ENCODE peak calls at places on chromosomes 13 and 19, in ten cellular contexts. K, F, I, U, V, X, J, L, A and Q are unnamed samples.

GRCh38 chr13:36432106-36432544 is at the start of gene CCNA1:
- DNase-seq in K (no peak), F (peak; percentile 51), I (peak; percentile 24), U (peak; percentile 19), V (peak; percentile 93), X (no peak), J (peak; percentile 39), L (no peak), A (peak; percentile 40), Q (no peak)

GRCh38 chr13:114143806-114144605 is 11.6 kb upstream of the RASA3 start:
- DNase-seq in K (no peak), F (peak; percentile 54), I (no peak), U (no peak), V (peak; percentile 52), X (no peak), J (no peak), L (no peak), A (peak; percentile 23), Q (no peak)

GRCh38 chr13:67769063-67769986 is 539.2 kb upstream of the PCDH9 start:
- DNase-seq in K (no peak), F (no peak), I (no peak), U (no peak), V (peak; percentile 53), X (no peak), J (no peak), L (no peak), A (no peak), Q (no peak)

GRCh38 chr19:35596366-35596999 is 10.5 kb downstream of the PMIS2 start:
- DNase-seq in K (no peak), F (peak; percentile 59), I (no peak), U (no peak), V (no peak), X (no peak), J (no peak), L (no peak), A (no peak), Q (no peak)

GRCh38 chr13:97329331-97329730 is 104.6 kb upstream of the RAP2A start:
- DNase-seq in K (no peak), F (no peak), I (no peak), U (no peak), V (no peak), X (no peak), J (no peak), L (no peak), A (no peak), Q (no peak)

GRCh38 chr13:105346141-105346766 is 1189.2 kb downstream of the EFNB2 start:
- DNase-seq in K (peak; percentile 52), F (no peak), I (no peak), U (no peak), V (no peak), X (peak; percentile 69), J (peak; percentile 90), L (peak; percentile 54), A (no peak), Q (no peak)

GRCh38 chr19:13613447-13613846 is 107.2 kb upstream of the CACNA1A start:
- DNase-seq in K (no peak), F (no peak), I (no peak), U (no peak), V (no peak), X (no peak), J (no peak), L (no peak), A (no peak), Q (no peak)

GRCh38 chr13:28340272-28340793 is 154.6 kb downstream of the FLT1 start:
- DNase-seq in K (no peak), F (no peak), I (no peak), U (no peak), V (no peak), X (no peak), J (peak; percentile 4), L (no peak), A (no peak), Q (no peak)

DNA sequence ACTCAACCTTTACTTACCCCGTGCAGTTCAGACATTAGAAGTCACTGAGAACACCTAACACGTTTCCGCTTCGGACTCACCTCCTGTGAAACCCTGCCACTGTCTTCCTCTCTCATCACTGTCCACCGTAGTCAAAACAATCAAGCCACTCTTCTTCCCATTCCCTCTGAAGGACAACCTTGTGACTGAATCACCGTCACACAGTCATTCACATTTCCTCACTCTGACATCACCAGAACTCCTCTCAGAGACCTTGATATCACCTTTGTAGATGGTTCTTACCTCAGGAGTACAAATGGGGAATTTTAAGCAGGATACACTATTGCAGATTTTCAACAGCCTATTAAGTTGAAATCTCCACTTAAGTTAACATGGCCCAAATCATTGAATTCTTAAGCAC is 1.3 kb upstream of the KBTBD6 start:
- DNase-seq in K (no peak), F (no peak), I (no peak), U (no peak), V (no peak), X (no peak), J (peak; percentile 29), L (no peak), A (no peak), Q (no peak)
- H3K4me3 ChIP-seq in K (no peak overlapping the region), F (no peak overlapping the region), I (no peak overlapping the region), U (no peak overlapping the region), V (no peak overlapping the region), X (peak overlapping the region; percentile 59), J (no peak overlapping the region), L (no peak overlapping the region), A (no peak overlapping the region), Q (no peak overlapping the region)

GRCh38 chr13:99655351-99656091 is 154.2 kb downstream of the TM9SF2 start:
- DNase-seq in K (no peak), F (no peak), I (no peak), U (peak; percentile 14), V (no peak), X (no peak), J (peak; percentile 91), L (no peak), A (no peak), Q (no peak)
- H3K4me3 ChIP-seq in K (no peak overlapping the region), F (no peak overlapping the region), I (no peak overlapping the region), U (no peak overlapping the region), V (no peak overlapping the region), X (no peak overlapping the region), J (no peak overlapping the region), L (no peak overlapping the region), A (no peak overlapping the region), Q (no peak overlapping the region)

GRCh38 chr19:19530423-19530804 is 1.7 kb downstream of the YJEFN3 start:
- DNase-seq in K (no peak), F (no peak), I (no peak), U (no peak), V (no peak), X (no peak), J (no peak), L (no peak), A (no peak), Q (no peak)

GRCh38 chr19:19529783-19530422 is 1.2 kb downstream of the YJEFN3 start:
- DNase-seq in K (no peak), F (no peak), I (no peak), U (no peak), V (no peak), X (no peak), J (no peak), L (no peak), A (no peak), Q (no peak)

GRCh38 chr19:19527674-19528625 is 761 bp upstream of the YJEFN3 start:
- DNase-seq in K (no peak), F (no peak), I (no peak), U (no peak), V (no peak), X (no peak), J (no peak), L (no peak), A (no peak), Q (no peak)

GRCh38 chr19:19527371-19527656 is 1.4 kb upstream of the YJEFN3 start:
- DNase-seq in K (no peak), F (no peak), I (no peak), U (no peak), V (no peak), X (no peak), J (no peak), L (no peak), A (no peak), Q (no peak)

DNA sequence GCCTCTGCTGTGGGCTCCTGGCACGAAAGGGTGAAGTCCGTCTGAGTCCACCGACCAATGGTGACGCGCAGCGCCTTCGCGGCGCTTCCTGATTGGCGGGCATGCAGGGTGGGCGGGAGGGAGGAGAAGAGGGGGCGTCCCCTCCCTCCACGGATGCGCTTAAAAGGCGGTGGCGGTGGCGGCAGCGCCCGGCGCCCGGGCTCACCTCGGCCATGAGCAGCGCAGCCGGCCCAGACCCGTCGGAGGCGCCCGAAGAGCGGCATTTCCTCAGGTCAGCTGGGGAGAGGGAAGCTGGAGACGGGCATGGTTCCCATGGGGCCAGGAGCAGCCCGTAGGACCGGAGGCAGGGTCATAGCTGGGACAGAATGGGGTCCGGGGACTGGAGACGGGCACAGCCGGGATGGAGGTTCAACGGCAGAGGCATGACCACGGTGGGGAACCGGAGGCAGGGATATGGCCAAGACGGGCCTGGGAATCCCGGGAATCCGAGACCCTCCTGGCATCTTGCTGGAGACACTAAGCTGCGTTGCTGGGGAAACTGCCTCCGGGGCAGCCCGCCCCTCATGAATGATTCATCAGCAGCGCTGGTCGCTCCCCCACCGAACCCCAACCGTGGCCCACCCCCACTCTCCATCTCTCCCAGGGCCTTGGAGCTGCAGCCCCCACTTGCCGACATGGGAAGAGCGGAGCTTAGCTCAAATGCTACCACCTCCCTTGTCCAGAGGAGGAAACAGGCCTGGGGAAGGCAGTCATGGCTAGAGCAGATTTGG is at the start of gene YJEFN3:
- DNase-seq in K (no peak), F (no peak), I (no peak), U (no peak), V (no peak), X (no peak), J (no peak), L (no peak), A (peak; percentile 59), Q (no peak)
- H3K4me3 ChIP-seq in K (no peak within 1 kb of the TSS), F (no peak within 1 kb of the TSS), I (no peak within 1 kb of the TSS), U (no peak within 1 kb of the TSS), V (no peak within 1 kb of the TSS), X (no peak within 1 kb of the TSS), J (no peak within 1 kb of the TSS), L (peak within 1 kb of the TSS; percentile 1), A (peak within 1 kb of the TSS; percentile 61), Q (no peak within 1 kb of the TSS)

GRCh38 chr13:40439928-40440327 is 226.5 kb downstream of the FOXO1 start:
- DNase-seq in K (no peak), F (no peak), I (peak; percentile 51), U (no peak), V (no peak), X (no peak), J (no peak), L (no peak), A (no peak), Q (no peak)

GRCh38 chr13:40438022-40438692 is 228.3 kb downstream of the FOXO1 start:
- DNase-seq in K (no peak), F (no peak), I (no peak), U (no peak), V (no peak), X (no peak), J (no peak), L (no peak), A (no peak), Q (no peak)

GRCh38 chr13:40442191-40442590 is 224.2 kb downstream of the FOXO1 start:
- DNase-seq in K (no peak), F (no peak), I (peak; percentile 43), U (no peak), V (no peak), X (peak; percentile 57), J (no peak), L (no peak), A (no peak), Q (no peak)

GRCh38 chr13:40440990-40441820 is 225.2 kb downstream of the FOXO1 start:
- DNase-seq in K (no peak), F (no peak), I (peak; percentile 86), U (peak; percentile 55), V (no peak), X (peak; percentile 52), J (peak; percentile 22), L (peak; percentile 8), A (peak; percentile 82), Q (peak; percentile 63)

DNA sequence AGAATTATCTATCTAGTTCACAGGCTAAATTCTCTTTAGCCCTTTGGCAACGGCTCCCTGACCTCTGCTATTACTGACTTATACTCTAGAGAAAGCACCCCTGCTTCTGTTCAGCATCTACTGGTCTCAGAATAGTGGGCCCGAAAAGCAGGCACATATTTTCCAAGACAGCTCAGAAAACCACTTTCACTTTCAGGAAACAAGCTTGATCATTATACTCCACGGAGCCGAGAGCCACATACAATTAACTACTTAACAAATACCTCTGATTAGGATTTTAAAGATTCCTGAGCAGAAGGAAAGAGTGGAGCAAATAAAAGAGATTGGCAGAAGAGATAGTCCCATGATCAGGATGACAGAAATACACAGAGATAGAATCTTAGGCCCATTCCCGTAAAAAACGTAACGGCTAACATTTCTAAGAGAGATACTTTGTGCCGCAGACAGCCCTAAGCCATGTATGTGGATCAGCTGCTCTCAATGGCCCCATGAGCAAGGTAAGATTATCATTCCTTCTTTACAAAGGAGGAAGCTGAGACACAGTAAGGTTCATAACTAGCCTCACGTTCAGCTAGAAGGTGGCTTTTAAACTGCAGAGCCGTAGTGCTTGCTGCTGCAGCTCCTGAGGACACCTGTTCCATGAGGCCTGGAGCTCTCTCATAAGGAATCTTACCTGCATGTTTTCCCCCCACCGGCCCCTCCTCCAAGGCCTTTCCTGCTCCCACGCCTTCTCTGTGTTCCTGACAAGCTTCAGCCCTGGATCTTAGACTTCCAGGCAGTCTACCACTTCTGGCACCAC is 227.2 kb downstream of the FOXO1 start:
- DNase-seq in K (no peak), F (no peak), I (no peak), U (no peak), V (no peak), X (no peak), J (no peak), L (no peak), A (no peak), Q (no peak)
- H3K4me3 ChIP-seq in K (no peak overlapping the region), F (no peak overlapping the region), I (peak overlapping the region; percentile 50), U (no peak overlapping the region), V (no peak overlapping the region), X (no peak overlapping the region), J (no peak overlapping the region), L (no peak overlapping the region), A (peak overlapping the region; percentile 29), Q (no peak overlapping the region)